ENCODE peak calls at places on chromosomes 5 and 9, in four cellular contexts. T, D, R and B are unnamed samples.

GRCh38 chr5:77639624-77640023 is 1.1 kb upstream of the OTP start:
- DNase-seq in T (no peak), D (no peak), R (no peak), B (no peak)

GRCh38 chr5:24621809-24622208 is 23.0 kb downstream of the CDH10 start:
- DNase-seq in T (peak; percentile 32), D (no peak), R (no peak), B (peak; percentile 64)

GRCh38 chr9:27183701-27184100 is 74.7 kb downstream of the TEK start:
- DNase-seq in T (no peak), D (no peak), R (peak; percentile 50), B (no peak)

GRCh38 chr9:27247756-27248155 is 49.2 kb downstream of the EQTN start:
- DNase-seq in T (peak; percentile 54), D (peak; percentile 23), R (peak; percentile 59), B (no peak)

GRCh38 chr5:10456583-10457562 is 15.2 kb downstream of the ROPN1L start:
- DNase-seq in T (no peak), D (no peak), R (peak; percentile 82), B (no peak)

GRCh38 chr5:56814963-56815656 is at the start of gene MAP3K1:
- DNase-seq in T (peak; percentile 90), D (peak; percentile 88), R (peak; percentile 60), B (peak; percentile 93)

GRCh38 chr5:139178582-139178917 is 19.6 kb downstream of the SIL1 start:
- DNase-seq in T (no peak), D (no peak), R (no peak), B (no peak)

GRCh38 chr5:176466245-176466871 is 18.2 kb downstream of the FAF2 start:
- DNase-seq in T (no peak), D (no peak), R (peak; percentile 87), B (no peak)

GRCh38 chr5:24068507-24068906 is 561.1 kb downstream of the PRDM9 start:
- DNase-seq in T (no peak), D (no peak), R (no peak), B (no peak)

GRCh38 chr9:92962846-92963245 is 15.5 kb downstream of the FGD3 start:
- DNase-seq in T (no peak), D (no peak), R (no peak), B (no peak)

DNA sequence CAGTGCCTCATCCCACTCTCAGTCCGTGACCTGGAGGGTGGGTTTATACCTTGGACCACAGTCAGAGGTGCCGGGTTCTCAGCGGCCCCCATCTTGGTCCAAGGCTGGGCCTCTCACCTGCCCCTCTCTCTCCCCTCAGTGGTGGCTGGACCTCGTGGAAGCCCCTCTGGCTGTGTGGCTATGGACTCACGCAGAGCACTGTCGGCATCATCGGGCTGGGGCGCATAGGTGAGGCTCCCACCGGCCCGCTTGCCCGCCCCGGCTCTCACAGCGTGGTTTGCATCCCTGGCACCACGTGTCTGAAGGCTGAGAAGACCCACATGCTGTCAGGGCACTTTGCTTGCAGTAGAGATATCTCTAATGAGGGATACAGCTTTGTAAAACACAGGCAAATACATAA is 5.8 kb downstream of the GRHPR start:
- DNase-seq in T (no peak), D (no peak), R (no peak), B (no peak)
- H3K27ac ChIP-seq in T (no peak overlapping the region), D (no peak overlapping the region), R (no peak overlapping the region), B (no peak overlapping the region)

DNA sequence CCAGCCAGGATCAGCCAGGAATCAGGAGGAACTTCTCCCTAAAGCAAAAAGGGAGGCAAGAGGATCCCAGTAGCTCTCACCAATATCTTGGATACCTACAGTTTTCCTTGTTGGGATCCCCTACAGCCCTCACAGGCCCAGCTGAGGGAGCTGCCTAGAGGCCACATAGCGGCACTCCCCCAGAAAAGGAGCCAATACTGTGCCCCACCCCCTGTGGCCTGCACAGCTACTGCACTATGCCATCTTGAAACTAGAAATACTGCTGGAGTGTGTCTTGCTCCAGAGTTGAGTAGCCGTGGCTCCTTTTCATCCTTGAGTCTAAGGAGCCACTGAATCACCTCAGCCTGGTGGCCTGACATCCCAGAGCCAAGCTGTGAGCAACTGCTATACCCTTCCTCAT is 22.3 kb upstream of the TRPM6 start:
- DNase-seq in T (no peak), D (no peak), R (no peak), B (no peak)
- H3K9me3 ChIP-seq in T (no peaks in the 10 kb centered on the region), D (no peaks in the 10 kb centered on the region), R (no peaks in the 10 kb centered on the region), B (peaks cover 2% of the 10 kb centered on the region)

GRCh38 chr5:134982230-134982629 is 14.5 kb downstream of the CATSPER3 start:
- DNase-seq in T (no peak), D (peak; percentile 20), R (no peak), B (no peak)
- H3K4me1 ChIP-seq in T (no peaks in the 10 kb centered on the region), D (no peaks in the 10 kb centered on the region), R (no peaks in the 10 kb centered on the region), B (no peaks in the 10 kb centered on the region)

DNA sequence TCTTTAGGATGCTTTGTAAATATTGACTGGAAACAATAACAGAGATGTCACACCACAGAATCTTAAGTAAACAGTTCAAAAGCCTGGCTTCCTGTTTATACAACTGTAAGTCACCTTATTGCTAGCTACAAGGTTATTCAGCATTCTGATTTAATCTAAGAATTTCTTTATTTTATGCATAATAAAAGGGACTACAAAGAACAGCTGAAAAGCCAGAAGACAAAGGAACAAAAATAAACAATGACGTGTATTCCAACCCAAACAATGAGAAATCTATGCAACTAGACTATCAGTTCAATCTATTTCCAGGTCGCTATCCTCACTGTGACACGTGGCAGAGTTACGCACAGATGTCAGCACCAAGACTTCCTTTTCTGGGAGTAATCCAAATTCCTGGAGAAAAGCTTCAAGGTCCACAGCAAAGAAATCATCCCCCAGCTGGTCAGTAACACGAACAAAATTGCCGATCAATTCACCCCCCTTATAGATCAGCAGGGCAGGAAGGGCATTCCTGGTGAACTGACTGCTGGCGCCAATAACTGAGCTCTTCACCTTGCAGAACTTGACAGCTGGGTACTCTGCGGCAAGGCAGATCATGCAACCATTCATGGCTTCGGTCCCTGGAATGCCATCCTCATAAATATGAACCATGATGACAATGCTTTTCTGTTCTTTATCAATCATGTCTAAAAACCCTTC is 8.4 kb downstream of the PDCL start:
- DNase-seq in T (no peak), D (no peak), R (peak; percentile 78), B (no peak)
- H3K27ac ChIP-seq in T (no peak overlapping the region), D (no peak overlapping the region), R (peak overlapping the region; percentile 60), B (no peak overlapping the region)